ENCODE peak calls at places on chromosomes 1 and 21, in four cellular contexts. Y is HCT116, D is K562, Q is HepG2. J is an unnamed sample.
A peak's percentile ranks its signal among the peaks of the same experiment; 100 is the strongest.

GRCh38 chr1:66247415-66248208 is 286.3 kb upstream of the SGIP1 start:
- DNase-seq in Q (no peak), D (no peak), Y (no peak), J (no peak)

GRCh38 chr1:53134961-53135734 is 7.3 kb downstream of the SLC1A7 start:
- DNase-seq in Q (no peak), Y (no peak), D (peak; percentile 49), J (no peak)

GRCh38 chr21:45259206-45259795 is 28.4 kb downstream of the POFUT2 start:
- DNase-seq in Y (no peak), D (no peak), Q (no peak), J (no peak)

GRCh38 chr21:35855463-35855862 is 204.9 kb downstream of the SETD4 start:
- DNase-seq in Q (no peak), D (no peak), Y (no peak), J (no peak)

GRCh38 chr1:41313661-41314131 is 47.5 kb upstream of the FOXO6 start:
- DNase-seq in D (peak; percentile 64), Q (peak; percentile 24), Y (peak; percentile 43), J (peak; percentile 70)

GRCh38 chr1:21344750-21345443 is 54.6 kb upstream of the ECE1 start:
- DNase-seq in Q (no peak), D (peak; percentile 41), Y (no peak), J (no peak)

GRCh38 chr1:35622510-35623171 is 18.7 kb downstream of the PSMB2 start:
- DNase-seq in D (no peak), Y (no peak), Q (no peak), J (no peak)

GRCh38 chr1:11749203-11749689 is 12.7 kb upstream of the C1orf167 start:
- DNase-seq in Q (peak; percentile 44), Y (peak; percentile 26), D (peak; percentile 92), J (no peak)

GRCh38 chr1:1631793-1632420 is at the start of gene MMP23B:
- DNase-seq in Q (no peak), D (no peak), Y (no peak), J (peak; percentile 71)

GRCh38 chr1:230785643-230786405 is 38.6 kb downstream of the CAPN9 start:
- DNase-seq in D (no peak), Y (no peak), Q (peak; percentile 86), J (no peak)

GRCh38 chr21:34800797-34801518 is 132.2 kb downstream of the CLIC6 start:
- DNase-seq in D (no peak), Y (no peak), Q (no peak), J (no peak)

GRCh38 chr1:203170625-203171330 is 4.8 kb downstream of the MYBPH start:
- DNase-seq in Y (no peak), D (no peak), Q (no peak), J (no peak)

GRCh38 chr1:224300346-224300745 is 29.6 kb downstream of the NVL start:
- DNase-seq in Q (no peak), D (no peak), Y (no peak), J (no peak)

GRCh38 chr1:30719406-30720270 is 3.7 kb downstream of the MATN1 start:
- DNase-seq in D (no peak), Q (no peak), Y (peak; percentile 41), J (no peak)

GRCh38 chr1:213194383-213194782 is 143.3 kb downstream of the RPS6KC1 start:
- DNase-seq in D (no peak), Y (no peak), Q (no peak), J (no peak)

GRCh38 chr1:64933296-64934070 is 32.9 kb downstream of the JAK1 start:
- DNase-seq in D (no peak), Y (no peak), Q (no peak), J (no peak)

GRCh38 chr1:201391225-201391624 is 7.9 kb downstream of the LAD1 start:
- DNase-seq in D (no peak), Q (no peak), Y (no peak), J (no peak)

GRCh38 chr1:208212893-208213292 is 31.3 kb downstream of the PLXNA2 start:
- DNase-seq in Q (no peak), D (no peak), Y (no peak), J (no peak)

GRCh38 chr1:106753069-106753468 is 303.4 kb upstream of the PRMT6 start:
- DNase-seq in Q (no peak), D (no peak), Y (no peak), J (no peak)

DNA sequence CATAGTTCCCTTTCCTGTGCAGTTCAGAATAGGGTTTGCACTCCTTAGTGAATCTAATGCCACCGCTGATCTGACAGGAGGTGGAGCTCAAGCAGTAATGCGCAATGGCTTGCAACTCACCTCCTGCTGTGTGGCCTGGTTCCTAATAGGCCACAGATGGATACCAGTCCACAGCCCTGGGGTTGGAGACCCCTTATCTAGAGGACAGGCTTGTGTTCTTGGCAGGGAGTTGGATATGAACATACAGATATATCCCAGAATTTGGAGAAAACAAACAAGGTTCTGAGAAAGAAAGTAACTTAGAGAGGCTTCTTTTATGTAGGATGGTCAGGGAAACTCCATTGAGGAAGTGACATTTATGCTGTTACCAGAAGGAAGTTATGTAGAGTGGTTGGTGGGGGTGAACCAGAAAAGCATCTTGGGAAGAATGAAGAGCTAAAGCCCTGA is 5.1 kb upstream of the PTPRC start:
- DNase-seq in D (peak; percentile 64), Q (no peak), Y (no peak), J (no peak)
- TF ChIP-seq FOSL1 in D (peak; percentile 21), Q (no peak), Y (no peak), J (no peak)

DNA sequence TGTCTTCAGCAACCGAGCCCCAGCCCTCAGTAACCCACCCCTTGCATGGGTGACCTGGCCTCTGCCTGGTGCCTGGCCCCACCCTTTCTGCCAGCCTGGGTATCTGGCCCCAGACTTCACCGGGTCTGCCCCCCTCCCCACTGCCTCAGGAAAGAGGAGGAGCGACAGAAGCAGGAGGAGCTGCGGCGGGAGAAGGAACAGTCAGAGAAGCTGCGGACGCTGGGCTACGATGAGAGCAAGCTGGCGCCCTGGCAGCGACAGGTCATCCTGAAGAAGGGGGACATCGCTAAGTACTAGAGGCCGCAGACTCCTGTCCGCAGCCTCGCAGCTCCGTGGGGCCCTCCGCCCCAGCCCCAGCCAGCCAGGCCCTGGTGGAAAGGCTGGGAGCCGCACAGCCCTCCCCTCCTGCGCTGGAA is 6.1 kb downstream of the TNFRSF25 start:
- DNase-seq in Y (no peak), D (peak; percentile 38), Q (no peak), J (no peak)
- TF ChIP-seq FOSL1 in Y (no peak), D (no peak), Q (no peak), J (no peak)

GRCh38 chr1:245241506-245242130 is 86.8 kb downstream of the KIF26B start:
- DNase-seq in D (no peak), Y (no peak), Q (no peak), J (no peak)
- TF ChIP-seq FOSL1 in D (no peak), Y (no peak), Q (no peak), J (no peak)

GRCh38 chr1:6803357-6803756 is 18.1 kb downstream of the CAMTA1 start:
- DNase-seq in D (no peak), Q (peak; percentile 19), Y (no peak), J (no peak)
- TF ChIP-seq FOSL1 in D (no peak), Q (no peak), Y (no peak), J (no peak)

DNA sequence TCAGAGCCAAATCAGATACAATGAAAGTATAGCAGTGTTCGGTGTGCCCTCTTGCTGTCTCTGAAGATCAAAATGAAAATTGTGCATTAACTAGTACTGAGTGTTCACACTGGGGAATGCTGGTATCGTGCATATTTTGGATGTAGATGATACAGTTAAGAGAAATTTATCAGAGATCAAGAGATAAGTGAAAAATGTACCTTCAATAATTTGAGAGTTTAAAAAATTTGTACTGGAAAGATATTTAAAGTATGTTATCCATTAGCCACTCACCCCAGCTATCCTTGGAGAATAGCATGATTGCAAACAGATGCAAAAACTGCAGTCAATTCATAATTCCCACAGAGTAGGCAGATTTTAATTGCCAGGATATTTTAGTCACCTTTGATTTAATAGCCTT is 56.4 kb downstream of the GREM2 start:
- DNase-seq in Q (no peak), Y (no peak), D (no peak), J (no peak)
- TF ChIP-seq FOSL1 in Q (no peak), Y (no peak), D (no peak), J (no peak)

GRCh38 chr1:104593418-104594187 is 843.9 kb downstream of the AMY1C start:
- DNase-seq in Y (no peak), Q (no peak), D (no peak), J (no peak)

GRCh38 chr1:104592926-104593325 is 843.2 kb downstream of the AMY1C start:
- DNase-seq in Q (no peak), D (no peak), Y (no peak), J (no peak)
- TF ChIP-seq FOSL1 in Q (no peak), D (no peak), Y (no peak), J (no peak)

GRCh38 chr1:33824971-33825370 is 38.9 kb upstream of the HMGB4 start:
- DNase-seq in Y (no peak), D (no peak), Q (no peak), J (no peak)

GRCh38 chr1:33822396-33822795 is 41.5 kb upstream of the HMGB4 start:
- DNase-seq in Y (no peak), D (no peak), Q (no peak), J (no peak)

GRCh38 chr1:33824321-33824720 is 39.6 kb upstream of the HMGB4 start:
- DNase-seq in D (no peak), Q (no peak), Y (no peak), J (no peak)

GRCh38 chr1:33823830-33824229 is 40.0 kb upstream of the HMGB4 start:
- DNase-seq in Q (no peak), D (no peak), Y (no peak), J (no peak)

DNA sequence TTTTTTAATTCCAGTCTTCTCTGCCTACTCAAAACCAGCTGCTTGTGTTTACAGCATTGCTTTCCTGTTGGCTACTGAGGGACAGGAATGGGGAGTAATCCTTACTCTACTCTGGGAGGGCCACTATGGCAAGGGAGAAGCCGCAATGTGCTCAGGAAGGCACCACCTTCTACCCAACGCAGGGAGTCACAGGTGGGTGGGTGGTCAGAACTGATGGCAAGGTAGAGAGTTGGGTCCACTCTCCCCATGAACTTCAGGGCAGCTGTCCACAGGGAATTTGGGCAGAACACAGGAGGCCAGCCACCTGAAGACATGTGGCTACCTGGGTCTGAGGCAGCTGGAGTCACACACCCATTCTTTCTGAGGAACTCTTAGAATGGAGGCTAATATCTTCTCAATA is 40.5 kb upstream of the HMGB4 start:
- DNase-seq in Q (no peak), Y (no peak), D (no peak), J (no peak)
- TF ChIP-seq FOSL1 in Q (no peak), Y (no peak), D (no peak), J (no peak)

J was measured in H1.